ENCODE peak calls at places on chromosomes 3 and 15, in nine cellular contexts. R is GM23338, C is hepatocyte, I is HCT116, A is PC-9, O is PC-3, V is Karpas-422, G is SK-N-SH, K is MM.1S. S is an unnamed sample.

GRCh38 chr3:70550723-70551319 is 238.4 kb upstream of the MDFIC2 start:
- DNase-seq in R (peak; percentile 71), C (peak; percentile 70), I (no peak), A (no peak), O (peak; percentile 44), V (peak; percentile 85), G (peak; percentile 1), K (peak; percentile 53), S (peak; percentile 66)

GRCh38 chr15:50501815-50502214 is 44.7 kb downstream of the USP50 start:
- DNase-seq in R (no peak), C (no peak), I (no peak), A (no peak), O (peak; percentile 4), V (no peak), G (no peak), K (no peak), S (no peak)

GRCh38 chr15:73319460-73320245 is 49.1 kb downstream of the HCN4 start:
- DNase-seq in R (no peak), C (no peak), I (no peak), A (no peak), O (no peak), V (no peak), G (no peak), K (no peak), S (no peak)

GRCh38 chr15:90930861-90931629 is 1.3 kb downstream of the HDDC3 start:
- DNase-seq in R (no peak), C (no peak), I (no peak), A (no peak), O (no peak), V (peak; percentile 69), G (no peak), K (peak; percentile 17), S (peak; percentile 33)

GRCh38 chr15:22229971-22230815 is 149.9 kb downstream of the OR4M2 start:
- DNase-seq in R (no peak), C (no peak), I (no peak), A (no peak), O (no peak), V (no peak), G (no peak), K (no peak), S (no peak)

GRCh38 chr3:154792828-154793227 is 287.3 kb upstream of the MME start:
- DNase-seq in R (no peak), C (no peak), I (no peak), A (no peak), O (peak; percentile 20), V (no peak), G (no peak), K (no peak), S (no peak)

GRCh38 chr3:123105201-123106189 is 38.7 kb downstream of the PDIA5 start:
- DNase-seq in R (no peak), C (no peak), I (no peak), A (no peak), O (no peak), V (peak; percentile 86), G (no peak), K (no peak), S (no peak)

GRCh38 chr15:80265021-80265420 is 13.0 kb upstream of the CTXND1 start:
- DNase-seq in R (no peak), C (no peak), I (no peak), A (no peak), O (peak; percentile 25), V (no peak), G (no peak), K (no peak), S (peak; percentile 64)

GRCh38 chr3:37580237-37580636 is 281.4 kb upstream of the CTDSPL start:
- DNase-seq in R (no peak), C (peak; percentile 15), I (no peak), A (no peak), O (no peak), V (no peak), G (no peak), K (no peak), S (peak; percentile 2)

GRCh38 chr3:157066335-157067071 is 93.4 kb downstream of the CCNL1 start:
- DNase-seq in R (no peak), C (no peak), I (no peak), A (no peak), O (peak; percentile 61), V (no peak), G (no peak), K (no peak), S (peak; percentile 75)

GRCh38 chr15:60070838-60071493 is 66.9 kb downstream of the FOXB1 start:
- DNase-seq in R (no peak), C (no peak), I (no peak), A (peak; percentile 70), O (peak; percentile 89), V (no peak), G (no peak), K (no peak), S (peak; percentile 82)

GRCh38 chr3:191637611-191638010 is 176.6 kb downstream of the PYDC2 start:
- DNase-seq in R (no peak), C (no peak), I (no peak), A (no peak), O (no peak), V (no peak), G (no peak), K (no peak), S (no peak)

GRCh38 chr3:46863261-46863782 is at the start of gene MYL3:
- DNase-seq in R (no peak), C (peak; percentile 48), I (no peak), A (no peak), O (no peak), V (no peak), G (no peak), K (no peak), S (no peak)

GRCh38 chr3:13047296-13048165 is 25.7 kb downstream of the IQSEC1 start:
- DNase-seq in R (no peak), C (no peak), I (no peak), A (no peak), O (no peak), V (no peak), G (no peak), K (no peak), S (no peak)

GRCh38 chr3:127036209-127037020 is 53.5 kb downstream of the PLXNA1 start:
- DNase-seq in R (no peak), C (no peak), I (no peak), A (no peak), O (no peak), V (no peak), G (no peak), K (no peak), S (no peak)

GRCh38 chr3:128286691-128287090 is 133.4 kb downstream of the EEFSEC start:
- DNase-seq in R (no peak), C (no peak), I (no peak), A (no peak), O (no peak), V (no peak), G (peak; percentile 63), K (no peak), S (no peak)

GRCh38 chr3:50542177-50543034 is 25.1 kb downstream of the C3orf18 start:
- DNase-seq in R (peak; percentile 88), C (peak; percentile 84), I (peak; percentile 41), A (peak; percentile 42), O (peak; percentile 88), V (peak; percentile 80), G (peak; percentile 89), K (peak; percentile 28), S (peak; percentile 66)

GRCh38 chr15:41795996-41796395 is 21.7 kb downstream of the MAPKBP1 start:
- DNase-seq in R (no peak), C (no peak), I (no peak), A (no peak), O (no peak), V (no peak), G (no peak), K (no peak), S (peak; percentile 26)
- H3K9me2 ChIP-seq in R (no peaks in the 10 kb centered on the region), C (no peaks in the 10 kb centered on the region), I (no peaks in the 10 kb centered on the region), A (no peaks in the 10 kb centered on the region), O (no peaks in the 10 kb centered on the region), V (no peaks in the 10 kb centered on the region), G (no peaks in the 10 kb centered on the region), K (no peaks in the 10 kb centered on the region), S (no peaks in the 10 kb centered on the region)

GRCh38 chr3:53919741-53920140 is 28.1 kb upstream of the SELENOK start:
- DNase-seq in R (no peak), C (no peak), I (no peak), A (no peak), O (no peak), V (no peak), G (no peak), K (no peak), S (no peak)
- H3K27me3 ChIP-seq in R (no peaks in the 10 kb centered on the region), C (peaks cover 7% of the 10 kb centered on the region), I (peaks cover 16% of the 10 kb centered on the region), A (peaks cover 27% of the 10 kb centered on the region), O (peaks cover 50% of the 10 kb centered on the region), V (no peaks in the 10 kb centered on the region), G (no peaks in the 10 kb centered on the region), K (no peaks in the 10 kb centered on the region), S (peaks cover 18% of the 10 kb centered on the region)

GRCh38 chr3:195394024-195394423 is 48.8 kb downstream of the ACAP2 start:
- DNase-seq in R (no peak), C (no peak), I (no peak), A (no peak), O (no peak), V (peak; percentile 86), G (no peak), K (no peak), S (no peak)

GRCh38 chr3:195394700-195395099 is 48.1 kb downstream of the ACAP2 start:
- DNase-seq in R (peak; percentile 38), C (no peak), I (no peak), A (no peak), O (no peak), V (peak; percentile 93), G (no peak), K (no peak), S (no peak)

GRCh38 chr3:195397524-195397923 is 45.3 kb downstream of the ACAP2 start:
- DNase-seq in R (no peak), C (no peak), I (no peak), A (no peak), O (no peak), V (no peak), G (no peak), K (no peak), S (no peak)

DNA sequence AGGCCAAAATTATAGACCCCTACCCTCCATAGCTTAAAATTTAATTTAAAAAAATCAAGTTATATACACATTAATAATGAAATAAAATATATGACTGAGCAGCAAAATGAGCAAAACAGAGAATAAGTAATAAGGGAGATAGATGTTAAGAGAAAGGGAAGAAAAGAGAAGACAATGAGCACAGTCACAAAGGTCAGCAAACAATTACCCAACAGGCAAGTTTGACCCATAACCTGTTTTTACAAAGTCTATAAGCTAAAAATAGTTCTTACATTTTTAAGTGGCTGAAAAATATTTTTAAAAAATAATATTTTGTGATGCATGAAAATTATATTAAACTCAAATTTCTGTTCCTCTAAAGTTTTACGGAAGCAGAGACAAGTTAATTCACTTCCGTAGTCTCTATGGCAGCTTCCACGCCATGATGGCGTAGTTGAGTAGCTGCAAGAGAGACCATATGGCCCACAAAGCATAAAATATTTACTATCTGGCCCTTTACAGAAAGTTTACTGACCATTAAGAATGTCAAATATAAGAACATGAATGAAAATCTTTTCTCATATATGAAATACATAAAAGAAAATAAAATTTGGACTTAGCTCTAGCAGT is 47.5 kb downstream of the ACAP2 start:
- DNase-seq in R (no peak), C (no peak), I (no peak), A (no peak), O (no peak), V (peak; percentile 68), G (no peak), K (no peak), S (no peak)
- H3K9me2 ChIP-seq in R (no peaks in the 10 kb centered on the region), C (no peaks in the 10 kb centered on the region), I (no peaks in the 10 kb centered on the region), A (no peaks in the 10 kb centered on the region), O (no peaks in the 10 kb centered on the region), V (no peaks in the 10 kb centered on the region), G (no peaks in the 10 kb centered on the region), K (no peaks in the 10 kb centered on the region), S (no peaks in the 10 kb centered on the region)

GRCh38 chr3:10973196-10973595 is 19.4 kb upstream of the SLC6A1 start:
- DNase-seq in R (no peak), C (no peak), I (no peak), A (no peak), O (no peak), V (no peak), G (no peak), K (no peak), S (no peak)
- H3K27me3 ChIP-seq in R (no peaks in the 10 kb centered on the region), C (peaks cover 27% of the 10 kb centered on the region), I (peaks cover 63% of the 10 kb centered on the region), A (peaks cover 96% of the 10 kb centered on the region), O (peaks cover 48% of the 10 kb centered on the region), V (no peaks in the 10 kb centered on the region), G (no peaks in the 10 kb centered on the region), K (peaks cover 21% of the 10 kb centered on the region), S (peaks cover 12% of the 10 kb centered on the region)

S was measured in GM23248.